ENCODE peak calls at places on chromosomes 4 and X, in four cellular contexts. One of them, this sample, is unnamed.

GRCh38 chr4:180768610-180769009 is 1474.6 kb upstream of the TENM3 start:
- DNase-seq in PC-3: no peak
- DNase-seq in GDM1: no peak
- DNase-seq in activated B cell treated with CpG ODN at 0.5 μM for 24 hours: no peak
- DNase-seq in this sample: no peak

GRCh38 chrX:48558270-48558669 is 16.0 kb upstream of the RBM3 start:
- DNase-seq in PC-3: peak
- DNase-seq in GDM1: no peak
- DNase-seq in activated B cell treated with CpG ODN at 0.5 μM for 24 hours: no peak
- DNase-seq in this sample: no peak

GRCh38 chr4:57190651-57191481 is 80.7 kb upstream of the IGFBP7 start:
- DNase-seq in PC-3: peak
- DNase-seq in GDM1: no peak
- DNase-seq in activated B cell treated with CpG ODN at 0.5 μM for 24 hours: no peak
- DNase-seq in this sample: no peak

GRCh38 chr4:67040315-67040714 is 505.0 kb downstream of the CENPC start:
- DNase-seq in PC-3: no peak
- DNase-seq in GDM1: no peak
- DNase-seq in activated B cell treated with CpG ODN at 0.5 μM for 24 hours: no peak
- DNase-seq in this sample: no peak

GRCh38 chrX:9842541-9842940 is 56.3 kb downstream of the SHROOM2 start:
- DNase-seq in PC-3: no peak
- DNase-seq in GDM1: no peak
- DNase-seq in activated B cell treated with CpG ODN at 0.5 μM for 24 hours: no peak
- DNase-seq in this sample: no peak

GRCh38 chr4:138892483-138893386 is 122.8 kb upstream of the NOCT start:
- DNase-seq in PC-3: no peak
- DNase-seq in GDM1: no peak
- DNase-seq in activated B cell treated with CpG ODN at 0.5 μM for 24 hours: no peak
- DNase-seq in this sample: no peak

GRCh38 chrX:132406106-132406505 is 82.7 kb downstream of the MBNL3 start:
- DNase-seq in PC-3: no peak
- DNase-seq in GDM1: no peak
- DNase-seq in activated B cell treated with CpG ODN at 0.5 μM for 24 hours: no peak
- DNase-seq in this sample: no peak

GRCh38 chrX:50459615-50460014 is 11.0 kb downstream of the DGKK start:
- DNase-seq in PC-3: no peak
- DNase-seq in GDM1: no peak
- DNase-seq in activated B cell treated with CpG ODN at 0.5 μM for 24 hours: no peak
- DNase-seq in this sample: no peak

GRCh38 chrX:23841847-23842522 is 59.0 kb downstream of the SAT1 start:
- DNase-seq in PC-3: no peak
- DNase-seq in GDM1: no peak
- DNase-seq in activated B cell treated with CpG ODN at 0.5 μM for 24 hours: no peak
- DNase-seq in this sample: no peak

GRCh38 chrX:147476008-147476407 is 435.7 kb upstream of the FMR1 start:
- DNase-seq in PC-3: peak
- DNase-seq in GDM1: peak
- DNase-seq in activated B cell treated with CpG ODN at 0.5 μM for 24 hours: no peak
- DNase-seq in this sample: no peak

GRCh38 chrX:102138064-102138463 is 4.2 kb downstream of the TCEAL6 start:
- DNase-seq in PC-3: no peak
- DNase-seq in GDM1: no peak
- DNase-seq in activated B cell treated with CpG ODN at 0.5 μM for 24 hours: no peak
- DNase-seq in this sample: no peak

GRCh38 chr4:72505314-72505744 is 63.7 kb downstream of the ADAMTS3 start:
- DNase-seq in PC-3: peak
- DNase-seq in GDM1: peak
- DNase-seq in activated B cell treated with CpG ODN at 0.5 μM for 24 hours: no peak
- DNase-seq in this sample: no peak

GRCh38 chr4:140243345-140243753 is 89.4 kb upstream of the MAML3 start:
- DNase-seq in PC-3: peak
- DNase-seq in GDM1: peak
- DNase-seq in activated B cell treated with CpG ODN at 0.5 μM for 24 hours: no peak
- DNase-seq in this sample: peak

GRCh38 chr4:73740353-73740778 is at the start of gene CXCL8:
- DNase-seq in PC-3: peak
- DNase-seq in GDM1: peak
- DNase-seq in activated B cell treated with CpG ODN at 0.5 μM for 24 hours: no peak
- DNase-seq in this sample: no peak

GRCh38 chr4:183588169-183588675 is 70.8 kb downstream of the RWDD4 start:
- DNase-seq in PC-3: no peak
- DNase-seq in GDM1: no peak
- DNase-seq in activated B cell treated with CpG ODN at 0.5 μM for 24 hours: no peak
- DNase-seq in this sample: no peak

GRCh38 chrX:151393514-151393913 is 3.5 kb upstream of the VMA21 start:
- DNase-seq in PC-3: no peak
- DNase-seq in GDM1: peak
- DNase-seq in activated B cell treated with CpG ODN at 0.5 μM for 24 hours: no peak
- DNase-seq in this sample: no peak

GRCh38 chr4:180694875-180695274 is 1548.3 kb upstream of the TENM3 start:
- DNase-seq in PC-3: no peak
- DNase-seq in GDM1: no peak
- DNase-seq in activated B cell treated with CpG ODN at 0.5 μM for 24 hours: no peak
- DNase-seq in this sample: no peak

GRCh38 chr4:188779586-188779985 is 640.3 kb downstream of the TRIML1 start:
- DNase-seq in PC-3: peak
- DNase-seq in GDM1: no peak
- DNase-seq in activated B cell treated with CpG ODN at 0.5 μM for 24 hours: no peak
- DNase-seq in this sample: no peak

GRCh38 chr4:51844157-51845054 is 1.5 kb downstream of the DCUN1D4 start:
- DNase-seq in PC-3: peak
- DNase-seq in GDM1: peak
- DNase-seq in activated B cell treated with CpG ODN at 0.5 μM for 24 hours: peak
- DNase-seq in this sample: no peak

GRCh38 chrX:123990602-123991001 is 29.1 kb downstream of the STAG2 start:
- DNase-seq in PC-3: no peak
- DNase-seq in GDM1: no peak
- DNase-seq in activated B cell treated with CpG ODN at 0.5 μM for 24 hours: no peak
- DNase-seq in this sample: no peak

GRCh38 chrX:24026403-24026801 is 584 bp downstream of the KLHL15 start:
- DNase-seq in PC-3: no peak
- DNase-seq in GDM1: no peak
- DNase-seq in activated B cell treated with CpG ODN at 0.5 μM for 24 hours: no peak
- DNase-seq in this sample: no peak

GRCh38 chr4:184649971-184650855 is 675 bp downstream of the PRIMPOL start:
- DNase-seq in PC-3: peak
- DNase-seq in GDM1: no peak
- DNase-seq in activated B cell treated with CpG ODN at 0.5 μM for 24 hours: no peak
- DNase-seq in this sample: no peak

GRCh38 chrX:18643243-18643642 is 28.7 kb downstream of the RS1 start:
- DNase-seq in PC-3: no peak
- DNase-seq in GDM1: no peak
- DNase-seq in activated B cell treated with CpG ODN at 0.5 μM for 24 hours: no peak
- DNase-seq in this sample: no peak

GRCh38 chrX:126799059-126799458 is 20.5 kb upstream of the PRR32 start:
- DNase-seq in PC-3: peak
- DNase-seq in GDM1: no peak
- DNase-seq in activated B cell treated with CpG ODN at 0.5 μM for 24 hours: no peak
- DNase-seq in this sample: no peak

GRCh38 chrX:34978171-34978570 is 35.6 kb downstream of the FAM47B start:
- DNase-seq in PC-3: no peak
- DNase-seq in GDM1: no peak
- DNase-seq in activated B cell treated with CpG ODN at 0.5 μM for 24 hours: no peak
- DNase-seq in this sample: no peak

GRCh38 chr4:2127609-2128300 is 68.6 kb downstream of the NAT8L start:
- DNase-seq in PC-3: no peak
- DNase-seq in GDM1: no peak
- DNase-seq in activated B cell treated with CpG ODN at 0.5 μM for 24 hours: no peak
- DNase-seq in this sample: no peak

GRCh38 chr4:117417856-117418255 is 332.5 kb upstream of the TRAM1L1 start:
- DNase-seq in PC-3: peak
- DNase-seq in GDM1: no peak
- DNase-seq in activated B cell treated with CpG ODN at 0.5 μM for 24 hours: no peak
- DNase-seq in this sample: no peak